ENCODE peak calls at places on chromosomes 6 and 20, in five cellular contexts. T is mucosa of descending colon, W is choroid plexus epithelial cell, K is fibroblast of pulmonary artery, P is RWPE1. A is an unnamed sample.

GRCh38 chr6:157665172-157665571 is 157.9 kb upstream of the SNX9 start:
- DNase-seq in T (no peak), K (no peak), W (no peak), P (no peak), A (no peak)

GRCh38 chr6:30885999-30886896 is 1.9 kb downstream of the DDR1 start:
- DNase-seq in W (peak; percentile 83), P (peak; percentile 96), T (peak; percentile 65), K (peak; percentile 70), A (peak; percentile 27)

GRCh38 chr6:37806213-37806612 is 13.3 kb upstream of the ZFAND3 start:
- DNase-seq in P (no peak), W (no peak), K (no peak), T (no peak), A (no peak)

GRCh38 chr6:106133040-106133439 is 46.9 kb downstream of the PRDM1 start:
- DNase-seq in T (no peak), W (no peak), P (no peak), K (no peak), A (no peak)

GRCh38 chr6:44074383-44075136 is 52.7 kb downstream of the MRPL14 start:
- DNase-seq in W (peak; percentile 81), K (peak; percentile 84), T (peak; percentile 74), P (no peak), A (peak; percentile 91)

GRCh38 chr20:8601542-8601912 is 467.4 kb upstream of the PLCB4 start:
- DNase-seq in T (no peak), P (peak; percentile 16), W (no peak), K (no peak), A (peak; percentile 57)

GRCh38 chr6:130945401-130945919 is 117.6 kb downstream of the EPB41L2 start:
- DNase-seq in T (no peak), P (no peak), W (peak; percentile 64), K (peak; percentile 84), A (no peak)

GRCh38 chr6:110944681-110945151 is 13.8 kb upstream of the GTF3C6 start:
- DNase-seq in K (peak; percentile 73), T (no peak), W (peak; percentile 76), P (peak; percentile 89), A (peak; percentile 84)

GRCh38 chr6:162198925-162199324 is 528.6 kb downstream of the PRKN start:
- DNase-seq in K (no peak), P (no peak), T (no peak), W (peak; percentile 17), A (no peak)

GRCh38 chr6:110113989-110114388 is 65.5 kb downstream of the WASF1 start:
- DNase-seq in W (no peak), K (no peak), T (no peak), P (no peak), A (no peak)

GRCh38 chr6:111417946-111418345 is 65.1 kb downstream of the REV3L start:
- DNase-seq in P (no peak), K (no peak), W (no peak), T (no peak), A (no peak)

GRCh38 chr6:30207619-30208295 is 5.4 kb downstream of the TRIM26 start:
- DNase-seq in K (peak; percentile 28), P (peak; percentile 30), W (peak; percentile 35), T (peak; percentile 48), A (no peak)

GRCh38 chr6:141752677-141753076 is 380.0 kb upstream of the GJE1 start:
- DNase-seq in K (peak; percentile 1), T (no peak), W (no peak), P (no peak), A (peak; percentile 10)

GRCh38 chr6:170172825-170173231 is 118.0 kb downstream of the DLL1 start:
- DNase-seq in T (no peak), P (no peak), K (no peak), W (no peak), A (no peak)

GRCh38 chr20:40542065-40542464 is 147.0 kb downstream of the MAFB start:
- DNase-seq in P (no peak), K (no peak), W (no peak), T (no peak), A (no peak)

GRCh38 chr6:142843344-142843743 is 101.6 kb downstream of the HIVEP2 start:
- DNase-seq in P (no peak), W (no peak), K (no peak), T (no peak), A (no peak)

GRCh38 chr6:44708208-44708607 is 320.7 kb downstream of the CDC5L start:
- DNase-seq in T (no peak), W (no peak), P (no peak), K (no peak), A (no peak)

GRCh38 chr6:95233879-95234278 is 343.5 kb upstream of the MANEA start:
- DNase-seq in P (no peak), K (no peak), W (no peak), T (no peak), A (no peak)

GRCh38 chr6:118892248-118893094 is 1.5 kb upstream of the ASF1A start:
- DNase-seq in P (no peak), T (no peak), W (peak; percentile 33), K (no peak), A (no peak)

GRCh38 chr6:108621117-108621516 is 60.4 kb downstream of the FOXO3 start:
- DNase-seq in T (no peak), P (peak; percentile 45), W (peak; percentile 86), K (peak; percentile 49), A (no peak)

GRCh38 chr20:41889871-41890224 is 271.7 kb upstream of the CHD6 start:
- DNase-seq in P (peak; percentile 36), K (no peak), T (no peak), W (no peak), A (no peak)

GRCh38 chr6:139147628-139148027 is 12.7 kb downstream of the HECA start:
- DNase-seq in P (no peak), K (no peak), T (no peak), W (no peak), A (no peak)

GRCh38 chr6:47690209-47690608 is 8.2 kb upstream of the ADGRF4 start:
- DNase-seq in P (no peak), W (no peak), T (no peak), K (no peak), A (no peak)
- TF ChIP-seq CTCF in P (no peak), W (no peak), T (no peak), K (no peak), A (no peak)

GRCh38 chr20:3786126-3786484 is 435 bp downstream of the CENPB start:
- DNase-seq in W (peak; percentile 74), T (peak; percentile 65), P (no peak), K (peak; percentile 70), A (peak; percentile 70)
- TF ChIP-seq CTCF in W (no peak), T (no peak), P (no peak), K (no peak), A (no peak)

GRCh38 chr6:120826253-120826652 is 508.0 kb downstream of the TBC1D32 start:
- DNase-seq in K (peak; percentile 5), P (peak; percentile 13), T (peak; percentile 77), W (peak; percentile 17), A (no peak)
- TF ChIP-seq CTCF in K (peak; percentile 37), P (peak; percentile 49), T (peak; percentile 32), W (peak; percentile 58), A (peak; percentile 42)

GRCh38 chr6:77173472-77174074 is 289.7 kb downstream of the HTR1B start:
- DNase-seq in T (no peak), K (peak; percentile 42), P (no peak), W (peak; percentile 40), A (no peak)
- TF ChIP-seq CTCF in T (no peak), K (peak; percentile 42), P (no peak), W (peak; percentile 51), A (peak; percentile 21)

GRCh38 chr20:44574372-44574771 is 8.0 kb upstream of the PKIG start:
- DNase-seq in K (no peak), T (no peak), P (no peak), W (no peak), A (no peak)

GRCh38 chr20:44573501-44573869 is 8.9 kb upstream of the PKIG start:
- DNase-seq in T (no peak), P (no peak), W (no peak), K (no peak), A (no peak)

GRCh38 chr20:44572551-44573500 is 9.6 kb upstream of the PKIG start:
- DNase-seq in K (peak; percentile 92), P (peak; percentile 92), W (peak; percentile 87), T (no peak), A (no peak)

GRCh38 chr20:44579313-44580090 is 2.9 kb upstream of the PKIG start:
- DNase-seq in P (no peak), K (no peak), T (no peak), W (no peak), A (no peak)

GRCh38 chr20:44576297-44576696 is 6.1 kb upstream of the PKIG start:
- DNase-seq in T (peak; percentile 28), K (peak; percentile 67), W (peak; percentile 82), P (no peak), A (peak; percentile 45)
- TF ChIP-seq CTCF in T (no peak), K (peak; percentile 48), W (peak; percentile 67), P (no peak), A (peak; percentile 61)

GRCh38 chr6:147222160-147222838 is 18.1 kb downstream of the STXBP5 start:
- DNase-seq in T (no peak), W (peak; percentile 64), P (peak; percentile 8), K (peak; percentile 48), A (no peak)
- TF ChIP-seq CTCF in T (no peak), W (peak; percentile 58), P (no peak), K (peak; percentile 57), A (peak; percentile 7)

GRCh38 chr6:40997256-40997957 is 41.6 kb downstream of the UNC5CL start:
- DNase-seq in T (peak; percentile 19), P (peak; percentile 42), W (peak; percentile 79), K (peak; percentile 68), A (no peak)

GRCh38 chr6:40998661-40999060 is 40.4 kb downstream of the UNC5CL start:
- DNase-seq in P (no peak), W (no peak), K (no peak), T (no peak), A (no peak)

GRCh38 chr6:41000248-41000647 is 38.8 kb downstream of the UNC5CL start:
- DNase-seq in P (no peak), T (no peak), K (no peak), W (no peak), A (no peak)

GRCh38 chr6:41002168-41002567 is 36.9 kb downstream of the UNC5CL start:
- DNase-seq in T (no peak), W (no peak), P (no peak), K (no peak), A (no peak)

GRCh38 chr6:40999498-41000070 is 39.4 kb downstream of the UNC5CL start:
- DNase-seq in W (peak; percentile 39), P (no peak), K (peak; percentile 73), T (peak; percentile 61), A (peak; percentile 36)
- TF ChIP-seq CTCF in W (peak; percentile 40), P (no peak), K (peak; percentile 68), T (no peak), A (peak; percentile 59)

DNA sequence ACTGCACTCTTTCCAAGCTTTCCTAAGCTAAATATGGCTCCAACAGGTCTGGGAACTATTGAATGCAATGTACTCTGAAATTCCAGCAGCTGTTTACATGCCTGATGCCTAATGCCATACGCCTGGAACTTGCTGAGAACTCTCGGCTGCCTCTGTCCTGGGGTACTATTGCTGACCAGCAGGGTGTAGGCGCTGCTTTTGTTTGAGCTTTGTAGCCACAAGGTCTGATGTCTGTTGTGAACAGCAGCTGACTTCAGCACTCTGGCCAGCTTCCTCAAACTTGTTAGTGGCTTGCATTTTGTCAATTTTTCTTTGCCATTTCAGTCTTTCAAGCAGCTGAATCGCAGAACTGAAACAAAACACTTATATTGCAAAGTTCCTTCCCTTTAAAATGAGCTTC is 26.7 kb downstream of the SAYSD1 start:
- DNase-seq in P (no peak), W (peak; percentile 70), T (peak; percentile 39), K (peak; percentile 74), A (no peak)
- TF ChIP-seq CTCF in P (no peak), W (peak; percentile 60), T (no peak), K (peak; percentile 62), A (peak; percentile 23)